ENCODE peak calls at places on chromosomes 1 and 21, in ten cellular contexts. A, S, E, D, B, W, P, M, G and X are unnamed samples.

GRCh38 chr1:9066945-9067807 is 2.3 kb downstream of the SLC2A5 start:
- DNase-seq in B (no peak), M (no peak), D (peak; percentile 99), G (peak; percentile 55), A (peak; percentile 95), P (peak; percentile 94), E (peak; percentile 11), S (no peak), W (no peak), X (peak; percentile 58)

GRCh38 chr1:40532844-40533424 is 1.5 kb downstream of the ZNF684 start:
- DNase-seq in G (peak; percentile 57), E (no peak), A (peak; percentile 66), P (peak; percentile 75), D (peak; percentile 62), W (peak; percentile 52), M (peak; percentile 58), B (no peak), S (no peak), X (peak; percentile 58)

GRCh38 chr1:248670003-248670402 is 14.7 kb upstream of the OR2T27 start:
- DNase-seq in W (no peak), D (no peak), A (peak; percentile 2), P (peak; percentile 1), G (no peak), S (no peak), B (no peak), M (no peak), E (no peak), X (peak; percentile 7)

GRCh38 chr21:15031790-15032357 is 32.9 kb downstream of the NRIP1 start:
- DNase-seq in G (no peak), B (no peak), A (peak; percentile 86), P (peak; percentile 54), M (no peak), W (no peak), D (no peak), S (no peak), E (no peak), X (peak; percentile 28)

GRCh38 chr1:75469586-75470173 is 141.2 kb downstream of the SLC44A5 start:
- DNase-seq in G (no peak), M (no peak), E (no peak), P (no peak), W (no peak), B (no peak), D (no peak), S (no peak), A (no peak), X (no peak)

GRCh38 chr1:175191654-175192053 is 922 bp downstream of the KIAA0040 start:
- DNase-seq in P (no peak), A (no peak), D (no peak), B (no peak), E (no peak), S (peak; percentile 12), M (peak; percentile 42), W (peak; percentile 32), G (peak; percentile 41), X (no peak)

GRCh38 chr1:248625971-248626370 is 8.9 kb downstream of the OR2T11 start:
- DNase-seq in S (no peak), B (no peak), D (no peak), E (no peak), W (no peak), G (no peak), A (no peak), M (no peak), P (no peak), X (no peak)

GRCh38 chr1:100627936-100628335 is 90.0 kb downstream of the GPR88 start:
- DNase-seq in W (no peak), A (peak; percentile 48), G (no peak), E (no peak), D (no peak), S (no peak), M (no peak), P (peak; percentile 53), B (no peak), X (no peak)

GRCh38 chr1:47853059-47853458 is 144.1 kb downstream of the TRABD2B start:
- DNase-seq in B (no peak), E (no peak), A (no peak), S (no peak), D (peak; percentile 65), G (no peak), W (no peak), M (no peak), P (no peak), X (no peak)

GRCh38 chr1:113805639-113806038 is 6.6 kb downstream of the RSBN1 start:
- DNase-seq in B (no peak), S (no peak), P (no peak), A (no peak), G (no peak), E (no peak), W (no peak), M (no peak), D (no peak), X (no peak)

GRCh38 chr1:111503585-111504060 is at the start of the genes ADORA3 and TMIGD3:
- DNase-seq in E (no peak), G (peak; percentile 41), P (no peak), M (no peak), S (no peak), A (no peak), W (no peak), B (no peak), D (no peak), X (no peak)

GRCh38 chr1:229434641-229435051 is 752 bp upstream of the ACTA1 start:
- DNase-seq in G (no peak), E (no peak), A (no peak), D (no peak), W (no peak), M (peak; percentile 90), B (no peak), S (no peak), P (no peak), X (no peak)

GRCh38 chr1:228198977-228199590 is 8.8 kb upstream of the OBSCN start:
- DNase-seq in B (no peak), E (no peak), M (no peak), S (no peak), W (no peak), P (peak; percentile 15), G (no peak), A (no peak), D (no peak), X (peak; percentile 26)

GRCh38 chr1:59564192-59564891 is 250.4 kb upstream of the HOOK1 start:
- DNase-seq in D (no peak), A (no peak), M (no peak), W (no peak), S (no peak), P (no peak), G (no peak), B (no peak), E (no peak), X (no peak)

GRCh38 chr1:21090460-21090859 is 86.2 kb downstream of the EIF4G3 start:
- DNase-seq in A (no peak), E (no peak), D (no peak), G (no peak), P (peak; percentile 34), B (no peak), M (no peak), S (no peak), W (no peak), X (no peak)

GRCh38 chr1:20725189-20726106 is 7.1 kb downstream of the SH2D5 start:
- DNase-seq in W (no peak), M (peak; percentile 34), P (peak; percentile 45), B (no peak), D (peak; percentile 95), A (peak; percentile 63), G (no peak), S (no peak), E (no peak), X (peak; percentile 83)

GRCh38 chr1:85708826-85709222 is 591 bp upstream of the ZNHIT6 start:
- DNase-seq in M (no peak), A (no peak), B (no peak), D (no peak), P (no peak), S (no peak), G (no peak), W (no peak), E (no peak), X (no peak)